ENCODE peak calls at places on chromosomes 11 and 22, in six cellular contexts. U is HepG2, W is K562, G is GM12878, Y is GM12891, C is H1. F is an unnamed sample.

GRCh38 chr11:2518983-2519340 is 74.2 kb downstream of the KCNQ1 start:
- DNase-seq in U (no peak), W (no peak), G (no peak), Y (no peak), C (peak), F (peak)

GRCh38 chr11:68854273-68854958 is 12.7 kb upstream of the CPT1A start:
- DNase-seq in U (no peak), W (no peak), G (no peak), Y (no peak), C (peak), F (no peak)

GRCh38 chr11:114270531-114271270 is 25.5 kb upstream of the NNMT start:
- DNase-seq in U (no peak), W (no peak), G (no peak), Y (no peak), C (no peak), F (no peak)

GRCh38 chr11:12275818-12276217 is 101.6 kb upstream of the PARVA start:
- DNase-seq in U (no peak), W (no peak), G (no peak), Y (no peak), C (no peak), F (no peak)

GRCh38 chr22:32880061-32880460 is 78.6 kb downstream of the TIMP3 start:
- DNase-seq in U (no peak), W (no peak), G (no peak), Y (no peak), C (no peak), F (no peak)

GRCh38 chr11:129237880-129238638 is 45.9 kb upstream of the ARHGAP32 start:
- DNase-seq in U (no peak), W (no peak), G (no peak), Y (no peak), C (no peak), F (no peak)

GRCh38 chr11:80798189-80798588 is 1357.4 kb upstream of the TENM4 start:
- DNase-seq in U (no peak), W (no peak), G (no peak), Y (no peak), C (no peak), F (no peak)

GRCh38 chr11:96905663-96906062 is 515.9 kb downstream of the JRKL start:
- DNase-seq in U (no peak), W (no peak), G (no peak), Y (no peak), C (no peak), F (no peak)

GRCh38 chr11:69799582-69799981 is 19.6 kb downstream of the FGF3 start:
- DNase-seq in U (peak), W (peak), G (no peak), Y (no peak), C (no peak), F (no peak)

GRCh38 chr11:29485641-29486040 is 531.2 kb downstream of the KCNA4 start:
- DNase-seq in U (no peak), W (no peak), G (no peak), Y (no peak), C (no peak), F (no peak)

GRCh38 chr11:57903441-57904123 is 120.1 kb upstream of the OR9Q1 start:
- DNase-seq in U (no peak), W (peak), G (no peak), Y (peak), C (no peak), F (peak)

GRCh38 chr11:114171257-114172054 is 111.9 kb downstream of the ZBTB16 start:
- DNase-seq in U (peak), W (no peak), G (no peak), Y (no peak), C (no peak), F (no peak)

GRCh38 chr11:44357734-44358133 is 47.8 kb upstream of the ALX4 start:
- DNase-seq in U (no peak), W (no peak), G (no peak), Y (no peak), C (no peak), F (no peak)

GRCh38 chr11:86459682-86460460 is 85.2 kb downstream of the CCDC81 start:
- DNase-seq in U (peak), W (no peak), G (no peak), Y (no peak), C (no peak), F (no peak)

GRCh38 chr11:64536997-64537396 is 54.0 kb upstream of the SLC22A12 start:
- DNase-seq in U (no peak), W (no peak), G (no peak), Y (no peak), C (no peak), F (no peak)

GRCh38 chr22:43042101-43042780 is 27.3 kb upstream of the PACSIN2 start:
- DNase-seq in U (no peak), W (no peak), G (no peak), Y (no peak), C (no peak), F (no peak)

GRCh38 chr11:76665921-76666351 is 4.6 kb downstream of the LRRC32 start:
- DNase-seq in U (no peak), W (no peak), G (no peak), Y (no peak), C (no peak), F (peak)

GRCh38 chr11:18012314-18012905 is 437 bp downstream of the SERGEF start:
- DNase-seq in U (peak), W (peak), G (no peak), Y (no peak), C (no peak), F (no peak)

GRCh38 chr11:128763224-128763623 is 69.4 kb downstream of the FLI1 start:
- DNase-seq in U (no peak), W (no peak), G (no peak), Y (no peak), C (no peak), F (no peak)

GRCh38 chr11:76773921-76774361 is 9.2 kb upstream of the TSKU start:
- DNase-seq in U (no peak), W (no peak), G (no peak), Y (no peak), C (no peak), F (no peak)

GRCh38 chr11:76151561-76152085 is 54.7 kb downstream of the WNT11 start:
- DNase-seq in U (no peak), W (no peak), G (no peak), Y (no peak), C (no peak), F (no peak)

GRCh38 chr11:57302489-57302888 is 22.3 kb downstream of the TNKS1BP1 start:
- DNase-seq in U (no peak), W (no peak), G (no peak), Y (no peak), C (no peak), F (no peak)

GRCh38 chr11:59221438-59221837 is 8.7 kb upstream of the MPEG1 start:
- DNase-seq in U (no peak), W (no peak), G (no peak), Y (no peak), C (no peak), F (no peak)

GRCh38 chr22:39312410-39312809 is 7.0 kb downstream of the RPL3 start:
- DNase-seq in U (no peak), W (no peak), G (no peak), Y (no peak), C (no peak), F (no peak)

GRCh38 chr11:20933086-20933485 is 263.7 kb downstream of the NELL1 start:
- DNase-seq in U (no peak), W (no peak), G (no peak), Y (no peak), C (no peak), F (no peak)

GRCh38 chr11:10892250-10892649 is 34.4 kb upstream of the ZBED5 start:
- DNase-seq in U (no peak), W (no peak), G (no peak), Y (no peak), C (no peak), F (no peak)

GRCh38 chr22:31055322-31056159 is 25.6 kb upstream of the SMTN start:
- DNase-seq in U (peak), W (no peak), G (no peak), Y (no peak), C (no peak), F (no peak)

GRCh38 chr11:17651061-17651460 is 68.3 kb upstream of the MYOD1 start:
- DNase-seq in U (no peak), W (no peak), G (no peak), Y (no peak), C (no peak), F (no peak)

GRCh38 chr22:46362934-46363515 is 27.5 kb downstream of the TRMU start:
- DNase-seq in U (no peak), W (no peak), G (no peak), Y (no peak), C (no peak), F (no peak)

GRCh38 chr11:66978717-66979116 is 3.6 kb downstream of the C11orf86 start:
- DNase-seq in U (no peak), W (no peak), G (no peak), Y (no peak), C (no peak), F (no peak)

GRCh38 chr11:66985508-66986177 is 10.5 kb downstream of the C11orf86 start:
- DNase-seq in U (no peak), W (no peak), G (no peak), Y (no peak), C (no peak), F (no peak)

GRCh38 chr11:66979336-66979980 is 4.4 kb downstream of the C11orf86 start:
- DNase-seq in U (no peak), W (no peak), G (no peak), Y (no peak), C (no peak), F (no peak)

GRCh38 chr11:66983275-66983924 is 8.3 kb downstream of the C11orf86 start:
- DNase-seq in U (no peak), W (no peak), G (no peak), Y (no peak), C (no peak), F (no peak)

GRCh38 chr11:66981976-66982578 is 7.0 kb downstream of the C11orf86 start:
- DNase-seq in U (peak), W (peak), G (no peak), Y (no peak), C (no peak), F (no peak)
- TF ChIP-seq POLR2A in U (no peak), W (no peak), G (no peak), Y (no peak), C (no peak), F (no peak)

GRCh38 chr22:23397618-23398567 is 182.2 kb downstream of the IGLL1 start:
- DNase-seq in U (no peak), W (no peak), G (no peak), Y (no peak), C (no peak), F (no peak)
- TF ChIP-seq POLR2AphosphoS5 in U (no peak), W (no peak), G (no peak), Y (no peak), C (no peak), F (no peak)

DNA sequence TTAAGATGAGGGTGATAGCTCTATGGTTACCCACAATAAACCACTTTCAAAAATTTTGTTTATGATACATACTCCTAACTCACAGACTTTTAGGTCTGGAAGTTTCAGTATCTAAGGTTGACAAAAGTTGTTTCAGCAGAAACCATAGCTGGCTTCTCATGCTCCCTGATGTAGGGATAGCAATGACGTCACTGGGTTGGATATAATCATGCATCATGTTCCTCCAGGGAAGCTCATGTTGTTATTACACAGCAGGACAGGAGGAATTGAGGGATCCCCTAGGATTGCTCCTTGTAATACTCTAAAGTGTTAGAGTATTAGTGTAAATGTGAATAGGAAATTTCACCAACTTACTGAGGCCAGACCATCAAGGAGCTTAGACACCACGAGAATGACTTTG is 23.6 kb downstream of the APOL3 start:
- DNase-seq in U (no peak), W (no peak), G (no peak), Y (no peak), C (no peak), F (no peak)
- TF ChIP-seq TAF1 in U (no peak), W (no peak), G (no peak), Y (no peak), C (no peak), F (no peak)

GRCh38 chr11:837189-837989 is 4.6 kb downstream of the CD151 start:
- DNase-seq in U (no peak), W (peak), G (no peak), Y (no peak), C (no peak), F (no peak)
- TF ChIP-seq POLR2A in U (no peak), W (peak), G (peak), Y (no peak), C (no peak), F (no peak)

GRCh38 chr22:28259774-28260173 is 340.7 kb upstream of the PITPNB start:
- DNase-seq in U (no peak), W (no peak), G (no peak), Y (no peak), C (no peak), F (no peak)
- TF ChIP-seq POLR2AphosphoS5 in U (no peak), W (no peak), G (no peak), Y (no peak), C (no peak), F (no peak)

DNA sequence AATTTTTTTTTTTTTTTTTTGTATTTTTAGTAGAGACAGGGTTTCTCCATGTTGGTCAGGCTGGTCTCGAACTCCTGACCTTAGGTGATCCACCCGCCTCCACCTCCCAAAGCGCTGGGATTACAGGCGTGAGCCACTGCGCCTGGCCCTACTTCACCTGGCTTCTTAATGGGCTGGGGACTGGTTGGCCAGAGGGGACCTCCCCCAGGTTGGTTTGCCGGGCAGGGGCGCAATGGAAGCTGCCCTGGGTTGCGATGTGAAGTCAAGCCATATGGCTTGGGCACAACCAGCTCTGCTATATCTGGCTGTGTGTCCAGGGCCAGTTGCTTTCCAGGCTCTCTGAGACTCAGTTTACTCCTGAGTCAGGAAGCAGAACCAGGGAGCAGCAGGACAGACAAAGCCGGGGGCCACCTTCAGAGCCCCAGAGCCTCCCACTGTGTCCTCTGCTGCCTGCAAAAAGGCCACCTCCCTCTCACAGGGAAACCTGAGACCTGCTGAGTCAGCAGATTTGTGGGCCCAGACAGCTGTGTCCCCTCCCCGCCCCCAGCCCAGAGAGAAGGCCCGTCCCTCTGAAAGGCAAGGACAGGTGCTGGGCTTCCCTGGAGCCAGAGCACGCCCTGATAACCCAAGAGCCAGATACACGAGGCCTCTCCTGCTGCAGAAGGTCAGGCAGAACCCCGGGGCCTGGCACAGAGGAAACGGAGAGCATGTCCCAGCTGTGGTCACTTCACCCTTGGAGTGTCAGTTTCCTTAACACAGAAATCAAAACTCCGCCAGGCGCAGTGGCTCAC is 29.2 kb upstream of the DAGLA start:
- DNase-seq in U (no peak), W (peak), G (no peak), Y (no peak), C (peak), F (no peak)
- TF ChIP-seq TAF1 in U (no peak), W (no peak), G (no peak), Y (no peak), C (no peak), F (no peak)